ENCODE peak calls at places on chromosome 10, in six cellular contexts. E, H, V, C, W and L are unnamed samples.

GRCh38 chr10:52276982-52277381 is 37.1 kb upstream of the DKK1 start:
- DNase-seq in E (no peak), H (no peak), V (no peak), C (no peak), W (no peak), L (no peak)

GRCh38 chr10:43689618-43689954 is 40.9 kb upstream of the ZNF32 start:
- DNase-seq in E (no peak), H (peak), V (peak), C (no peak), W (no peak), L (peak)

GRCh38 chr10:3848768-3849643 is 64.0 kb upstream of the KLF6 start:
- DNase-seq in E (no peak), H (no peak), V (no peak), C (no peak), W (no peak), L (no peak)

GRCh38 chr10:69801094-69801433 is 642 bp upstream of the COL13A1 start:
- DNase-seq in E (peak), H (peak), V (peak), C (peak), W (no peak), L (no peak)

GRCh38 chr10:93437946-93438795 is 44.0 kb downstream of the MYOF start:
- DNase-seq in E (no peak), H (no peak), V (no peak), C (peak), W (no peak), L (no peak)

GRCh38 chr10:61987951-61988379 is 86.5 kb downstream of the ARID5B start:
- DNase-seq in E (no peak), H (no peak), V (no peak), C (no peak), W (peak), L (no peak)

GRCh38 chr10:78304091-78305045 is 270.7 kb downstream of the RPS24 start:
- DNase-seq in E (no peak), H (no peak), V (no peak), C (peak), W (no peak), L (no peak)

GRCh38 chr10:48442090-48442808 is 135.8 kb downstream of the MAPK8 start:
- DNase-seq in E (no peak), H (no peak), V (no peak), C (peak), W (no peak), L (no peak)

GRCh38 chr10:56178210-56178609 is 182.8 kb downstream of the ZWINT start:
- DNase-seq in E (no peak), H (no peak), V (peak), C (no peak), W (no peak), L (no peak)

GRCh38 chr10:75404335-75405200 is 3.0 kb upstream of the ZNF503 start:
- DNase-seq in E (peak), H (no peak), V (peak), C (peak), W (no peak), L (no peak)

GRCh38 chr10:132536241-132536963 is 1.2 kb upstream of the INPP5A start:
- DNase-seq in E (no peak), H (peak), V (peak), C (no peak), W (no peak), L (no peak)

GRCh38 chr10:132469197-132469942 is 68.2 kb upstream of the INPP5A start:
- DNase-seq in E (no peak), H (no peak), V (no peak), C (no peak), W (no peak), L (no peak)

GRCh38 chr10:93152136-93152535 is 78.4 kb downstream of the CYP26A1 start:
- DNase-seq in E (no peak), H (no peak), V (no peak), C (no peak), W (no peak), L (no peak)

GRCh38 chr10:68212721-68213352 is 19.1 kb downstream of the ATOH7 start:
- DNase-seq in E (peak), H (peak), V (peak), C (no peak), W (no peak), L (no peak)

GRCh38 chr10:124545346-124545745 is 83.7 kb downstream of the LHPP start:
- DNase-seq in E (no peak), H (no peak), V (no peak), C (no peak), W (no peak), L (no peak)

GRCh38 chr10:129642427-129642826 is 175.4 kb downstream of the MGMT start:
- DNase-seq in E (peak), H (no peak), V (no peak), C (no peak), W (no peak), L (no peak)

DNA sequence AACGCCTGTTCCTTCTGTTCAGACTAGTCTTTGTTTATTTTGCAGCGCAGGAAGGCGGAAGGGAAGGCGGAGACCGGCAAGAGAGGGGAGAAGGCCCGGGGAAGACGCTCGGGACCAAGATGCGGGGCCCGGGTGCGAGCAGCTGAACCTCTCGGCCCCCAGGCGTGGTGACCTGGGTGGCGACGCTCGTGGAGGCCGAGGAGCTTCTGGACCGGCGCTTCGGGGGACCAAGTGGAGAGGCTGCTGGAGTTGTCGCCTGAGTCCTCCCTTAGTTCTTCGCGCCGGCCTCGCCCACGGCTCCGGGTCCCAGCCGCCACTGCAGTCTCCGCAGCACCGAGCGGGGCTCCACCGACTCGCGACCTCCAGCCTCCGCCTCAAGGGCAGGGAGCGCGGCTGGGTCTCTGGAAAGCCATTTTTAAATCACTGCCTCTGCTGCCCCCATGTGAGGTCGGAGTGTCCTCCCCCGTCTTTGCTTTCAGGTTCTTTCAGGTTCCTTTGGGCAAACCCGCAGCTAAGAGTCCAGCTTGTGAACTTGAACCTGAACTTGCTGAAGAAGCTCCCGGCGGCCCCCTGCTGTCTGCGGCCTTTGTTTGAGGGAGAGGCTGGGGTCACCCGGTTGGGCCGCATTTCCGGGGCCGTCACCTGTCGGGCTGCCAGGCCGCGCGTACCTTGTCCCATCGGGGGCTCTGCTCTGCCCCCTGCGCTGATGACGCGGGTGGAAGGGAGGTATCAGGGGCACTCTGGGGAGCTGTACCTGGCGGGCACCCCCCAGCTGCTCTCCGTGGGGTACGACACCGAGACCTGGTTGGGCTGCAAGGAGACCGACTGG is 136.0 kb downstream of the KIF20B start:
- DNase-seq in E (no peak), H (no peak), V (peak), C (no peak), W (no peak), L (no peak)
- TF ChIP-seq GABPA in E (no peak), H (no peak), V (no peak), C (no peak), W (no peak), L (no peak)

DNA sequence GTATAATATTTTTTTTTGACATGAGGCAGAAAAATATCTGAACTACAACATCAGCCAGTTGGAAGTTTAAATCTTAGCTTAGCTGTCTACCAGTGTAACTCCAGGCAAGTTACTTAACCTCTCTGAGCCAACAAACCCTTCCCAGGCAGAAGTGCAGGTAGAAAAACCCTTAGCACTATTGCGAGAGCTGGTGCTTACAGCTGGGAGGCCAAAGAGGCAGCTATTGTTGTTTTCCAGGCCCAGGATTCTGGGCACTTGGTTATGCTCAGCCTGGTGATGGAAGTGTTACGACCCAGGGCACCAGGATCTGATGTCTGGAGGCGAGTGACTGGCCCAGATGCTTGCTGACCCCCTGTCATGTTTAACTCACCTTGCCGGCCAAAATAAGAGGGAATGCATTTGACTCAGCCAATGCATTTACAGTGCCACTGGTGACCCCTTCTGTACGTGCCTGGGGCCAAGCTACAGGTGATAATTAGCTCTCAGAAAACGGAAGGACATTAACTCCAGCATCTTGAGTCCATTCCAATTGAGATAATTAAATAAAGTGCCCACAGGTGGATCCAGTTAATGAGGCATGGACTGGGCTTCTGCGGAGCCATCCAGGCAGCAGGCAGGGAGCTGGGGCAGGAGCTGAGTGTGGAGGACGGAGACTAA is 126.5 kb upstream of the HABP2 start:
- DNase-seq in E (no peak), H (no peak), V (peak), C (no peak), W (no peak), L (no peak)
- TF ChIP-seq GABPA in E (no peak), H (no peak), V (no peak), C (no peak), W (no peak), L (no peak)

DNA sequence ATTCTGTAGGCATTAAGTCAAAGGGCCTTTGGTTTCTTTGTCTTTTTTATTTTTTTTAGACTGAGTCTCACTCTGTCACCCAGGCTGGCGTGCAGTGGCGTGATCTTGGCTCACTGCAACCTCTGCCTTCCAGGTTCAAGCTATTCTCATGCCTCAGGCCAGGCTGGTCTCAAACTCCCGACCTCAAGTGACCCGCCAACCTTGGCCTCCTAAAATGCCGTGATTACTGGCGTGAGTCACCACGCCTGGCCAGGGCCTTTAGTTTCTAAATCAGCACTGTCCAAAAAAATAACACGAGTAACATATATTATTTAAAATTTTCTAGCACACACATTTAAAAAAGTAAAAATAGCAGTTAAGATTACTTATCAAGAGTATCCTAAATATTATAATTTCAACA is 11.1 kb upstream of the ACSL5 start:
- DNase-seq in E (no peak), H (no peak), V (no peak), C (no peak), W (no peak), L (no peak)
- TF ChIP-seq GABPA in E (no peak), H (no peak), V (no peak), C (no peak), W (no peak), L (no peak)

GRCh38 chr10:31098091-31098490 is 66.4 kb upstream of the ZNF438 start:
- DNase-seq in E (no peak), H (no peak), V (no peak), C (peak), W (no peak), L (no peak)
- TF ChIP-seq GABPA in E (no peak), H (no peak), V (no peak), C (no peak), W (no peak), L (no peak)

GRCh38 chr10:94533027-94533426 is 12.6 kb upstream of the HELLS start:
- DNase-seq in E (no peak), H (no peak), V (no peak), C (no peak), W (no peak), L (no peak)
- TF ChIP-seq GABPA in E (no peak), H (no peak), V (no peak), C (no peak), W (no peak), L (no peak)

GRCh38 chr10:32317795-32318194 is 29.2 kb downstream of the EPC1 start:
- DNase-seq in E (no peak), H (no peak), V (no peak), C (no peak), W (peak), L (no peak)
- TF ChIP-seq GABPA in E (no peak), H (no peak), V (no peak), C (no peak), W (no peak), L (no peak)

GRCh38 chr10:17335065-17335464 is 107.0 kb downstream of the VIM start:
- DNase-seq in E (no peak), H (no peak), V (no peak), C (no peak), W (no peak), L (no peak)
- TF ChIP-seq GABPA in E (no peak), H (no peak), V (no peak), C (no peak), W (no peak), L (no peak)

DNA sequence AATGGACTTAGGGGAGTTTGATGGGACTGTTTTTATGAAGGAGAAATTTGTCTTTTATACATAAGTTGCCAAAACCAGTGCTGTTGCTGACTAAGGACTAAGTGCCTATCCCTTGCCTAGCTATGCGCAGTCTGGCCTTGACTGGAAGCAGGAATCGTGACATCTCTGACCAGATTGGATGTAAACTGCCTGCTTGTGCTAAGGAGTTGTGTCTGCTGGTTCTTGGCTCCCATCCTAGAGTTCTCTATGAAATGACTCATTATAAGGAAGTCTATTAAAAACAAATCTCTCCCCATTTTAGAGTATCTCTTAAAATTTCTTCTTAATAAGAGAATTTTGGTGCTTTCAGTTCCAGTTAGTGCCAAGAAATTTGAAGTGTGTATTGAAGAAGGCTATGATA is 77.5 kb downstream of the BICC1 start:
- DNase-seq in E (no peak), H (no peak), V (peak), C (no peak), W (no peak), L (no peak)
- TF ChIP-seq GABPA in E (no peak), H (no peak), V (no peak), C (no peak), W (no peak), L (no peak)